ENCODE peak calls at places on chromosomes 13 and 19, in seven cellular contexts. W is coronary artery, D is heart right ventricle, G is left ventricle myocardium inferior, Z is keratinocyte, N is hepatocyte, V is right atrium auricular region. K is an unnamed sample.
A peak's percentile ranks its signal among the peaks of the same experiment; 100 is the strongest.

GRCh38 chr13:45021250-45021649 is 31.9 kb downstream of the GPALPP1 start:
- DNase-seq in W (no peak), D (no peak), G (no peak), Z (no peak), N (no peak), V (no peak), K (peak; percentile 9)

GRCh38 chr19:28980236-28980868 is 232.6 kb downstream of the UQCRFS1 start:
- DNase-seq in W (no peak), D (no peak), G (no peak), Z (no peak), N (no peak), V (no peak), K (peak; percentile 61)

GRCh38 chr13:27643334-27644158 is 21.9 kb downstream of the POLR1D start:
- DNase-seq in W (no peak), D (no peak), G (no peak), Z (no peak), N (no peak), V (no peak), K (peak; percentile 13)

GRCh38 chr13:23918208-23918607 is 20.9 kb upstream of the C1QTNF9B start:
- DNase-seq in W (no peak), D (no peak), G (no peak), Z (no peak), N (no peak), V (no peak), K (peak; percentile 75)

GRCh38 chr13:27132538-27132937 is 39.1 kb downstream of the USP12 start:
- DNase-seq in W (no peak), D (no peak), G (no peak), Z (no peak), N (no peak), V (no peak), K (no peak)

GRCh38 chr13:39505151-39505550 is 97.8 kb downstream of the LHFPL6 start:
- DNase-seq in W (no peak), D (no peak), G (no peak), Z (no peak), N (no peak), V (no peak), K (no peak)

GRCh38 chr13:109336730-109337129 is 449.7 kb downstream of the IRS2 start:
- DNase-seq in W (no peak), D (no peak), G (no peak), Z (no peak), N (no peak), V (no peak), K (peak; percentile 88)

GRCh38 chr13:74586839-74587238 is 452.6 kb upstream of the KLF12 start:
- DNase-seq in W (no peak), D (no peak), G (no peak), Z (no peak), N (no peak), V (no peak), K (no peak)

GRCh38 chr13:48400820-48401219 is 12.1 kb downstream of the LPAR6 start:
- DNase-seq in W (no peak), D (no peak), G (no peak), Z (peak; percentile 65), N (peak; percentile 32), V (no peak), K (peak; percentile 79)

GRCh38 chr19:42150940-42151339 is 18.7 kb upstream of the POU2F2 start:
- DNase-seq in W (no peak), D (no peak), G (no peak), Z (no peak), N (no peak), V (no peak), K (no peak)

GRCh38 chr13:45162821-45163220 is 38.0 kb downstream of the KCTD4 start:
- DNase-seq in W (no peak), D (no peak), G (no peak), Z (peak; percentile 56), N (no peak), V (no peak), K (peak; percentile 88)

GRCh38 chr13:109611912-109612691 is 174.3 kb downstream of the IRS2 start:
- DNase-seq in W (no peak), D (no peak), G (no peak), Z (no peak), N (no peak), V (no peak), K (no peak)

GRCh38 chr19:44455100-44455499 is 6.8 kb upstream of the ZNF229 start:
- DNase-seq in W (no peak), D (no peak), G (no peak), Z (no peak), N (no peak), V (no peak), K (no peak)

GRCh38 chr13:92966900-92967299 is 259.7 kb upstream of the GPC6 start:
- DNase-seq in W (no peak), D (no peak), G (no peak), Z (no peak), N (no peak), V (no peak), K (no peak)

GRCh38 chr13:98471895-98472294 is 105.0 kb downstream of the STK24 start:
- DNase-seq in W (no peak), D (peak; percentile 49), G (peak; percentile 57), Z (no peak), N (no peak), V (no peak), K (no peak)

GRCh38 chr13:112057736-112058518 is 9.0 kb upstream of the SOX1 start:
- DNase-seq in W (peak; percentile 28), D (no peak), G (no peak), Z (no peak), N (no peak), V (no peak), K (no peak)

GRCh38 chr13:93254775-93255174 is 28.2 kb downstream of the GPC6 start:
- DNase-seq in W (no peak), D (no peak), G (no peak), Z (no peak), N (no peak), V (no peak), K (no peak)

GRCh38 chr19:18349524-18350128 is 9.2 kb downstream of the PGPEP1 start:
- DNase-seq in W (no peak), D (peak; percentile 48), G (no peak), Z (no peak), N (peak; percentile 71), V (peak; percentile 65), K (peak; percentile 53)

GRCh38 chr19:48645652-48646191 is at the start of gene CA11:
- DNase-seq in W (no peak), D (no peak), G (no peak), Z (no peak), N (peak; percentile 49), V (no peak), K (no peak)

GRCh38 chr13:111912453-111912866 is 154.5 kb upstream of the SOX1 start:
- DNase-seq in W (peak; percentile 28), D (no peak), G (no peak), Z (no peak), N (no peak), V (peak; percentile 38), K (no peak)

DNA sequence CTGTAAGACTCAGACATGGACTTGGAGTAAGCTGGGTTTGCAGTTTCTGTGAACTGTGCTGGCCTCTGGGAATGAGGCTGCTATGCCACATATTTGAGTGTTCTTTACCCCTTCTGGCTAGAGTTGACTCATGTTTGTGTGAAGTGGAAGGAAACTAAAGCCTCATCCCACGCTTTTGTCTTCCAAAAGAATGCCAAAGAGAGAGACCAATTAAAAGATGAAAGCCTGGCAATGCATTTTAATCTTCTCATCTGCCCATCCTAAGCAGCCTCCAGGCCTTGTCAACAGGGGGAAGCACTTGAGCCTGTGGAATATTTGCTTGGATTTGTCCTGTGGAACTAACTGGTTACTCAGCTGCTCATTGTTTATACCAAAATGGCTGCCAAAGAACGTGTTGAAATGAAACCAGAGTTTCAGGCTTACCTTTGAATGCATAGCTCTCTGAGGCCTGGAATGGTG is 49.1 kb downstream of the LMO7 start:
- DNase-seq in W (no peak), D (no peak), G (no peak), Z (no peak), N (no peak), V (no peak), K (peak; percentile 89)
- TF ChIP-seq CTCF in W (no peak), D (no peak), G (no peak), Z (peak; percentile 14), N (peak; percentile 19), V (no peak), K (peak; percentile 41)

GRCh38 chr13:107886118-107886517 is 329.2 kb downstream of the LIG4 start:
- DNase-seq in W (no peak), D (no peak), G (no peak), Z (no peak), N (no peak), V (no peak), K (no peak)

GRCh38 chr13:107883561-107884175 is 331.7 kb downstream of the LIG4 start:
- DNase-seq in W (no peak), D (no peak), G (no peak), Z (no peak), N (no peak), V (no peak), K (peak; percentile 29)

GRCh38 chr13:107884564-107884963 is 330.8 kb downstream of the LIG4 start:
- DNase-seq in W (no peak), D (no peak), G (no peak), Z (no peak), N (no peak), V (no peak), K (no peak)

GRCh38 chr13:107881362-107881761 is 334.0 kb downstream of the LIG4 start:
- DNase-seq in W (no peak), D (no peak), G (no peak), Z (no peak), N (no peak), V (no peak), K (no peak)

DNA sequence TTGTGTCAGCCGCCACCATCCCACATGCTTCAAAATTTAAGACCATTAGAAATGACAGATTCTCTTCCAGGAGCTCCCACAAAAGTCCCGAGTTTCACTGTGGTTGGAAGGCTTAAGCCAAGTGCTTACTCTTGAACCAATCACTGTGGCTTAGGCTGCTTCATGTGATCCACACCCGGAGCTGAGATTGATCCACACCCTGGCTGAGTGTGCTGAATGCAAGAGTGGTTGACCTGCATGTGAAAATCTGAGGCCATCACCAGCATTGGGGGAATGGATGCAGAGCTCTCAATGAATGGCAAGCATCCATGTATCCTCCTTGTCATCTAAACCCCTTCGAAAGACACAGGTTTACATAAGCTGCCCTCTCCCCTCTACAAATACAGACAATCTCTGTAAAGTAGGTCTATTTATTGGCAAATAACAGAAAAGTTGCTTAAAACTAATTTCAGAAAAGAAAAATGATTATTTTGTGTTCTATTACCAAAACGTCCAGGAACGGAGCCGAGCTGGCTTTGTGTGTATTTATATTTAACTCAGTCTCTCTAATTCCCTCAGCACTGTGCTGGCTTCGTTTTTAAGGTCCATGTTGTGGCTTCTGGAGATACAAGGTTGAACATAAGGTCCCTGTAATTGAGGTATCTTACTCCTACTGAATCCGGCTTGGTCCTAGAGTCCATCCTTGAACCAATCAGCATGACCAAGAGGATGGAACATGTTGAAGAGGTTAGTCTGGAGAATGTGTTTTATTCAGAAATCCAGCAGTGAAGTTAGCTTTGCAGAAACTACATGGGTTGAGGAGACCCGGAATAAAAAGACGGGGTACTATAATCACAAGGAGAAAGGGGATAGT is 332.4 kb downstream of the LIG4 start:
- DNase-seq in W (no peak), D (no peak), G (no peak), Z (no peak), N (no peak), V (no peak), K (no peak)
- H3K4me3 ChIP-seq in W (no peak overlapping the region), D (no peak overlapping the region), G (no peak overlapping the region), Z (no peak overlapping the region), N (no peak overlapping the region), V (no peak overlapping the region), K (no peak overlapping the region)

GRCh38 chr19:12521996-12522395 is 29.3 kb downstream of the ZNF564 start:
- DNase-seq in W (no peak), D (no peak), G (no peak), Z (no peak), N (no peak), V (no peak), K (no peak)
- TF ChIP-seq CTCF in W (no peak), D (no peak), G (no peak), Z (peak; percentile 19), N (no peak), V (no peak), K (no peak)

GRCh38 chr19:35774274-35775045 is 904 bp upstream of the ARHGAP33 start:
- DNase-seq in W (no peak), D (no peak), G (no peak), Z (no peak), N (no peak), V (no peak), K (no peak)
- H3K4me3 ChIP-seq in W (peak overlapping the region; percentile 98), D (peak overlapping the region; percentile 88), G (peak overlapping the region; percentile 94), Z (no peak overlapping the region), N (no peak overlapping the region), V (peak overlapping the region; percentile 93), K (peak overlapping the region; percentile 53)